ENCODE peak calls at places on chromosomes 5 and 9, in ten cellular contexts. I is A673, J is body of pancreas, B is A549, S is fibroblast of pulmonary artery, A is K562, C is right atrium auricular region, Y is SK-N-SH, T is cardiac fibroblast, V is AG04449. L is an unnamed sample.

GRCh38 chr9:135718616-135719015 is 16.6 kb downstream of the KCNT1 start:
- DNase-seq in I (peak), J (no peak), B (peak), S (peak), A (no peak), C (no peak), Y (no peak), T (peak), V (no peak), L (no peak)

GRCh38 chr5:92946546-92946945 is 634.5 kb downstream of the NR2F1-AS1 start:
- DNase-seq in I (no peak), J (no peak), B (no peak), S (no peak), A (no peak), C (no peak), Y (no peak), T (no peak), V (no peak), L (no peak)

GRCh38 chr9:100669968-100670367 is 92.1 kb downstream of the CAVIN4 start:
- DNase-seq in I (no peak), J (no peak), B (no peak), S (no peak), A (no peak), C (no peak), Y (no peak), T (no peak), V (no peak), L (no peak)

GRCh38 chr5:34998058-34998789 is 49.5 kb downstream of the AGXT2 start:
- DNase-seq in I (peak), J (no peak), B (no peak), S (peak), A (no peak), C (no peak), Y (no peak), T (peak), V (no peak), L (peak)

GRCh38 chr5:97554992-97555981 is 372.2 kb upstream of the RIOK2 start:
- DNase-seq in I (no peak), J (no peak), B (no peak), S (peak), A (no peak), C (no peak), Y (no peak), T (peak), V (peak), L (peak)

GRCh38 chr9:113151696-113152630 is 1.2 kb downstream of the SLC31A2 start:
- DNase-seq in I (no peak), J (peak), B (no peak), S (no peak), A (no peak), C (no peak), Y (no peak), T (no peak), V (no peak), L (no peak)

GRCh38 chr9:126114850-126115460 is 211.7 kb upstream of the MVB12B start:
- DNase-seq in I (no peak), J (no peak), B (no peak), S (no peak), A (no peak), C (no peak), Y (no peak), T (no peak), V (no peak), L (no peak)

GRCh38 chr9:125428060-125428481 is 166.4 kb downstream of the GAPVD1 start:
- DNase-seq in I (no peak), J (no peak), B (peak), S (peak), A (peak), C (no peak), Y (peak), T (peak), V (no peak), L (no peak)

GRCh38 chr5:36457511-36458260 is 148.7 kb upstream of the SLC1A3 start:
- DNase-seq in I (no peak), J (no peak), B (no peak), S (peak), A (no peak), C (no peak), Y (no peak), T (peak), V (no peak), L (peak)

GRCh38 chr9:134928796-134929559 is 11.3 kb upstream of the FCN1 start:
- DNase-seq in I (no peak), J (peak), B (no peak), S (no peak), A (no peak), C (peak), Y (no peak), T (no peak), V (no peak), L (no peak)

GRCh38 chr5:6338871-6339270 is 39.5 kb downstream of the MED10 start:
- DNase-seq in I (no peak), J (no peak), B (no peak), S (no peak), A (no peak), C (no peak), Y (no peak), T (no peak), V (no peak), L (no peak)

GRCh38 chr5:138544171-138545134 is 1.4 kb upstream of the ETF1 start:
- DNase-seq in I (no peak), J (peak), B (no peak), S (peak), A (no peak), C (no peak), Y (no peak), T (peak), V (no peak), L (peak)

GRCh38 chr9:93669958-93670207 is 93.5 kb downstream of the PHF2 start:
- DNase-seq in I (peak), J (no peak), B (no peak), S (no peak), A (no peak), C (peak), Y (peak), T (no peak), V (no peak), L (no peak)

GRCh38 chr5:148083203-148083602 is 19.4 kb downstream of the SPINK5 start:
- DNase-seq in I (no peak), J (no peak), B (no peak), S (no peak), A (no peak), C (no peak), Y (no peak), T (no peak), V (no peak), L (no peak)

GRCh38 chr9:137756045-137756744 is 121.4 kb upstream of the CACNA1B start:
- DNase-seq in I (no peak), J (no peak), B (no peak), S (no peak), A (no peak), C (no peak), Y (no peak), T (no peak), V (no peak), L (no peak)

GRCh38 chr5:169861433-169861832 is 118.9 kb downstream of the INSYN2B start:
- DNase-seq in I (no peak), J (no peak), B (no peak), S (no peak), A (no peak), C (no peak), Y (no peak), T (no peak), V (no peak), L (no peak)

GRCh38 chr5:17401509-17402290 is 96.3 kb upstream of the TAF11L2 start:
- DNase-seq in I (no peak), J (no peak), B (no peak), S (no peak), A (no peak), C (no peak), Y (no peak), T (no peak), V (no peak), L (no peak)

GRCh38 chr9:124392254-124392653 is 23.0 kb downstream of the PSMB7 start:
- DNase-seq in I (peak), J (peak), B (no peak), S (no peak), A (no peak), C (no peak), Y (no peak), T (no peak), V (no peak), L (no peak)

GRCh38 chr5:81749562-81750307 is 1.2 kb downstream of the SSBP2 start:
- DNase-seq in I (peak), J (peak), B (peak), S (peak), A (peak), C (no peak), Y (peak), T (no peak), V (no peak), L (no peak)

GRCh38 chr9:34259315-34259714 is 69.8 kb downstream of the KIF24 start:
- DNase-seq in I (no peak), J (no peak), B (no peak), S (no peak), A (no peak), C (no peak), Y (no peak), T (no peak), V (no peak), L (no peak)

GRCh38 chr9:84271004-84271886 is 69.3 kb downstream of the SLC28A3 start:
- DNase-seq in I (peak), J (peak), B (no peak), S (peak), A (no peak), C (peak), Y (peak), T (peak), V (peak), L (peak)

GRCh38 chr5:80763211-80763610 is 108.4 kb upstream of the DHFR start:
- DNase-seq in I (no peak), J (no peak), B (no peak), S (peak), A (no peak), C (no peak), Y (no peak), T (peak), V (no peak), L (peak)

GRCh38 chr5:169176686-169177430 is 124.1 kb downstream of the SLIT3 start:
- DNase-seq in I (no peak), J (no peak), B (no peak), S (no peak), A (no peak), C (no peak), Y (peak), T (no peak), V (no peak), L (no peak)

GRCh38 chr9:969693-970309 is 6.7 kb upstream of the DMRT3 start:
- DNase-seq in I (no peak), J (no peak), B (no peak), S (no peak), A (no peak), C (no peak), Y (no peak), T (no peak), V (no peak), L (no peak)

GRCh38 chr9:117145811-117146490 is 268.9 kb downstream of the ASTN2 start:
- DNase-seq in I (no peak), J (no peak), B (no peak), S (no peak), A (no peak), C (no peak), Y (no peak), T (no peak), V (no peak), L (no peak)

GRCh38 chr5:13987843-13988464 is 43.5 kb upstream of the DNAH5 start:
- DNase-seq in I (peak), J (peak), B (peak), S (peak), A (peak), C (peak), Y (peak), T (peak), V (peak), L (peak)

GRCh38 chr5:67413749-67414148 is 217.2 kb upstream of the CD180 start:
- DNase-seq in I (peak), J (no peak), B (no peak), S (no peak), A (no peak), C (no peak), Y (no peak), T (no peak), V (no peak), L (no peak)

GRCh38 chr5:80569961-80570786 is at the start of gene ANKRD34B:
- DNase-seq in I (peak), J (no peak), B (peak), S (peak), A (peak), C (peak), Y (peak), T (no peak), V (no peak), L (no peak)

GRCh38 chr5:135546014-135546413 is 10.2 kb upstream of the NEUROG1 start:
- DNase-seq in I (no peak), J (no peak), B (no peak), S (no peak), A (no peak), C (no peak), Y (no peak), T (no peak), V (no peak), L (no peak)

GRCh38 chr5:135545115-135545514 is 9.4 kb upstream of the NEUROG1 start:
- DNase-seq in I (no peak), J (no peak), B (no peak), S (no peak), A (no peak), C (no peak), Y (no peak), T (no peak), V (no peak), L (no peak)

GRCh38 chr5:135546912-135547311 is 11.1 kb upstream of the NEUROG1 start:
- DNase-seq in I (no peak), J (no peak), B (no peak), S (no peak), A (no peak), C (no peak), Y (no peak), T (no peak), V (no peak), L (no peak)

GRCh38 chr5:135543151-135543818 is 7.5 kb upstream of the NEUROG1 start:
- DNase-seq in I (no peak), J (no peak), B (no peak), S (no peak), A (no peak), C (no peak), Y (no peak), T (no peak), V (no peak), L (peak)

DNA sequence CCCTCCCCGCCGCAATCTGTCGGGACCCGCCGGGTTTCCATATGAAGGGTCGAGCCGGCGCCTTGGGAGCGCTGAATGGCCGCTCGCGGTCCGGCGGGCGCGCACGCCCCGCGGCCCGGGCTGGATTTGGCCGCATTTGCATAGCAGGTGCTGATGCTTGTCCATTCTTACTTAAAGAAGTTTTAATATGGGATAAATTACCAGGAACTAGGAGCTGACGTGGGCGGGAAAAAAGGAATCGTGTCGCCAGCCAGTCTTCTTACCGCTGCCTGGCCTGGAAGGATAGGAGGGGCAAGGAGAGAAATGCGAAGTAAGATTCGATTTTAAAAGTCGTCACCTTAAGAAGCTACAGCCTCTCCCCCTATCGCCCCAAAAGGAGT is 8.9 kb upstream of the NEUROG1 start:
- DNase-seq in I (no peak), J (no peak), B (no peak), S (no peak), A (no peak), C (no peak), Y (no peak), T (no peak), V (no peak), L (no peak)
- H3K4me3 ChIP-seq in I (no peak), J (no peak), B (no peak), S (peak), A (no peak), C (peak), Y (peak), T (no peak), V (no peak), L (no peak)

GRCh38 chr5:108238936-108239887 is 142.7 kb downstream of the FBXL17 start:
- DNase-seq in I (no peak), J (no peak), B (no peak), S (no peak), A (no peak), C (no peak), Y (no peak), T (no peak), V (no peak), L (peak)
- TF ChIP-seq CTCF in I (no peak), J (no peak), B (no peak), S (no peak), A (no peak), C (no peak), Y (no peak), T (no peak), V (no peak), L (no peak)

DNA sequence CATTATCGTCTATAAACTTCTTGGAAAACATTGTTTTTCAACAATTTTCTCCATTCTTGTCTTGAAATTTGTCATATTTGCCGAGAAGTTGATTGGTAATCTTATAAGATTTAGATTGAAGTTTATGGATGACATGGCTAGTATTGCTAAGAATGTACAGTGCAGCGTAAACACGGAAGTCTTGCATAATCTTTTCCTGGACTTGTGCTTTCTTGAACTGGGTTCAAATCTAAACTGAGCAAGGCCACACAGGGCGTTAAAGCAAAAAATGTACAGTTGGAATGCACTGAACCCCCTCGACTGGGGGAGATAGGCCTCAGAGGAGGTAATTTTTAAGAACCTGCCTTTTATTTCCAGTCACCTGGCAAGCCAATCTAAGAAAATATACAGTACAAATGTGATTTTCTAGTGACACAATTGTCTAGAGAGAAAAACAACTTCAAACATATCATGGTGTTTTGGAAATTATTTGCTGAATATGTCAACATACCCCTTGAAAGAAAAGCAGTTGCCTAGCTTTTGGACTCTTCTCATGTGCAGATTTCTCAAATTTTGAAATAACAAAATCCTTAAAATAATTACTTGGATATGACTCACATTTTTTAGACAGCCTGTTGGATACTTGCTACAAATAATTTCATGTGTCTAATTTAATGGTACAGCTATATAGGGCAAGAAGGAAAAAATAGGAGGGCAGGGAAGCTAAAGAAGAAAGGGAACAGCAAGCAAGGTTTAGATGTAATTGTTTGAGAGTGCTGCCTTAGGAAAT is 18.5 kb upstream of the GAS1 start:
- DNase-seq in I (no peak), J (no peak), B (no peak), S (peak), A (no peak), C (no peak), Y (no peak), T (peak), V (no peak), L (no peak)
- H3K4me3 ChIP-seq in I (no peak), J (no peak), B (no peak), S (no peak), A (no peak), C (no peak), Y (no peak), T (no peak), V (no peak), L (no peak)

GRCh38 chr9:78954286-78954685 is 617.5 kb upstream of the TLE4 start:
- DNase-seq in I (no peak), J (no peak), B (no peak), S (no peak), A (no peak), C (no peak), Y (no peak), T (peak), V (no peak), L (peak)

GRCh38 chr9:78962186-78962585 is 609.6 kb upstream of the TLE4 start:
- DNase-seq in I (no peak), J (no peak), B (no peak), S (no peak), A (no peak), C (no peak), Y (no peak), T (no peak), V (no peak), L (no peak)

GRCh38 chr9:78963911-78964310 is 607.9 kb upstream of the TLE4 start:
- DNase-seq in I (no peak), J (no peak), B (no peak), S (no peak), A (no peak), C (no peak), Y (no peak), T (no peak), V (no peak), L (no peak)

DNA sequence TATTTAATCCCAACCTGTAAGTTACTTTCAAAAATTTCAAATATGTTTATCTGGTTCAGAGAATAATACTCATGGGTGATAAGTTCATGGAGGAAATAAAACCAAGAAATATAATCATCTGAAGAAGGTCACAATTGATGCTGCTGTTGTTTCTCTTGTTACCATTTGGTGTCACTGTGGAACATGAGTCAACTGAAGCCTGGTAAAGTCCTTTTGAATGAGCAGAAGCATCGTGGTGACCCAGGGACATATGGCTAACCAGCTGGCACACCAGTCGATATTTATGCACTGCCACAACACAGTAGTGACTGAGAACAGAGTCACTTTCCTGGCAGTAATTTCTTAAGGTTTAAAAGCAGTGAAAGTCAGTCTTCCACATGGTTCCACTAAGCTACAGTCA is 612.9 kb upstream of the TLE4 start:
- DNase-seq in I (peak), J (no peak), B (no peak), S (no peak), A (no peak), C (no peak), Y (no peak), T (no peak), V (no peak), L (no peak)
- TF ChIP-seq CTCF in I (peak), J (no peak), B (no peak), S (peak), A (no peak), C (no peak), Y (peak), T (peak), V (no peak), L (peak)

GRCh38 chr5:39427633-39428032 is 2.9 kb upstream of the DAB2 start:
- DNase-seq in I (no peak), J (no peak), B (no peak), S (no peak), A (no peak), C (no peak), Y (no peak), T (no peak), V (no peak), L (no peak)

GRCh38 chr5:39427225-39427624 is 2.4 kb upstream of the DAB2 start:
- DNase-seq in I (peak), J (no peak), B (no peak), S (peak), A (no peak), C (no peak), Y (no peak), T (peak), V (no peak), L (peak)

GRCh38 chr5:39428639-39429038 is 3.9 kb upstream of the DAB2 start:
- DNase-seq in I (no peak), J (no peak), B (no peak), S (no peak), A (no peak), C (no peak), Y (no peak), T (no peak), V (no peak), L (no peak)

GRCh38 chr5:39424751-39425524 is at the start of gene DAB2:
- DNase-seq in I (peak), J (peak), B (peak), S (peak), A (peak), C (peak), Y (peak), T (peak), V (peak), L (peak)

GRCh38 chr5:39426136-39426535 is 1.4 kb upstream of the DAB2 start:
- DNase-seq in I (no peak), J (no peak), B (no peak), S (no peak), A (no peak), C (no peak), Y (no peak), T (no peak), V (no peak), L (no peak)
- H3K4me3 ChIP-seq in I (no peak), J (no peak), B (no peak), S (no peak), A (no peak), C (no peak), Y (no peak), T (no peak), V (no peak), L (no peak)

DNA sequence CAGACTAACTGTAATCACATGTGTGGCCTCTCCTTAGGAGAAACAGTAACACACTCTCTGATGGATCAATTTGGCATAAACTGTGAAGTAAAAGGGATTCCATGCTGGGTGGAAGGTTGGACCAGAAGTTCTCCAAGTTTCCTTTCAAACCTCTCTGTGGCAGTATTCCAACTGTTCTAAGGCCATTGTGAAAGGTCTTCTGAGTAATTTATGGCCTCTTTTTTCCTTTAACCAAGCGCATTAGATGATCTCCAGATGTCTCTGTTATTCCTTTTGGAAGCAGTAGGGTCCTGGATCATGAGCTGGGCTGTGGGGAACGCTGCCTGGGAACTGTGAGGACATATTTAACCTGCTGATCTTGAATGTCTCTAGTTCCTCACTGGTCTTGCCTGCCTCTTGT is 80.6 kb upstream of the IL6ST start:
- DNase-seq in I (no peak), J (peak), B (no peak), S (peak), A (no peak), C (peak), Y (no peak), T (peak), V (no peak), L (peak)
- TF ChIP-seq CTCF in I (no peak), J (no peak), B (no peak), S (no peak), A (no peak), C (no peak), Y (no peak), T (no peak), V (no peak), L (no peak)